ENCODE peak calls at places on chromosomes 12 and 14, in five cellular contexts. One of them, this sample, is unnamed.

GRCh38 chr12:122688291-122688690 is 14.9 kb downstream of the HCAR2 start:
- DNase-seq in ovary: no peak
- DNase-seq in mammary epithelial cell: no peak
- DNase-seq in fibroblast of lung: no peak
- DNase-seq in A549: no peak
- DNase-seq in this sample: no peak

GRCh38 chr14:80587096-80587724 is 354.3 kb downstream of the CEP128 start:
- DNase-seq in mammary epithelial cell: peak; percentile 49
- DNase-seq in fibroblast of lung: peak; percentile 69
- DNase-seq in A549: no peak
- DNase-seq in ovary: no peak
- DNase-seq in this sample: peak; percentile 6

GRCh38 chr12:14871886-14872285 is 13.8 kb downstream of the MGP start:
- DNase-seq in ovary: no peak
- DNase-seq in mammary epithelial cell: no peak
- DNase-seq in fibroblast of lung: no peak
- DNase-seq in A549: no peak
- DNase-seq in this sample: no peak

GRCh38 chr14:26412421-26412820 is 185.4 kb downstream of the NOVA1 start:
- DNase-seq in A549: no peak
- DNase-seq in ovary: no peak
- DNase-seq in mammary epithelial cell: no peak
- DNase-seq in fibroblast of lung: no peak
- DNase-seq in this sample: no peak

GRCh38 chr12:109277899-109278762 is 31.0 kb downstream of the FOXN4 start:
- DNase-seq in mammary epithelial cell: peak; percentile 3
- DNase-seq in A549: peak; percentile 30
- DNase-seq in fibroblast of lung: peak; percentile 41
- DNase-seq in ovary: peak; percentile 47
- DNase-seq in this sample: peak; percentile 14

GRCh38 chr12:52148541-52149181 is 43.2 kb downstream of the KRT80 start:
- DNase-seq in fibroblast of lung: no peak
- DNase-seq in ovary: no peak
- DNase-seq in A549: peak; percentile 83
- DNase-seq in mammary epithelial cell: peak; percentile 95
- DNase-seq in this sample: peak; percentile 87

GRCh38 chr14:75884198-75884611 is 97.6 kb downstream of the TGFB3 start:
- DNase-seq in mammary epithelial cell: peak; percentile 46
- DNase-seq in ovary: no peak
- DNase-seq in fibroblast of lung: peak; percentile 84
- DNase-seq in A549: no peak
- DNase-seq in this sample: no peak

GRCh38 chr14:20332946-20333782 is at the start of gene CCNB1IP1:
- DNase-seq in ovary: peak; percentile 78
- DNase-seq in A549: peak; percentile 95
- DNase-seq in fibroblast of lung: peak; percentile 95
- DNase-seq in mammary epithelial cell: peak; percentile 89
- DNase-seq in this sample: peak; percentile 98

GRCh38 chr12:127619869-127620769 is 646.9 kb upstream of the TMEM132C start:
- DNase-seq in fibroblast of lung: no peak
- DNase-seq in ovary: no peak
- DNase-seq in A549: no peak
- DNase-seq in mammary epithelial cell: no peak
- DNase-seq in this sample: no peak

GRCh38 chr12:6378709-6379427 is 3.5 kb upstream of the SCNN1A start:
- DNase-seq in A549: no peak
- DNase-seq in fibroblast of lung: peak; percentile 17
- DNase-seq in mammary epithelial cell: no peak
- DNase-seq in ovary: no peak
- DNase-seq in this sample: no peak
- H3K27ac ChIP-seq in A549: peak overlapping the region; percentile 62
- H3K27ac ChIP-seq in fibroblast of lung: no peak overlapping the region
- H3K27ac ChIP-seq in mammary epithelial cell: no peak overlapping the region
- H3K27ac ChIP-seq in ovary: no peak overlapping the region
- H3K27ac ChIP-seq in this sample: peak overlapping the region; percentile 99

GRCh38 chr14:78967111-78967809 is 797.1 kb downstream of the NRXN3 start:
- DNase-seq in ovary: no peak
- DNase-seq in A549: no peak
- DNase-seq in fibroblast of lung: no peak
- DNase-seq in mammary epithelial cell: no peak
- DNase-seq in this sample: no peak
- TF ChIP-seq CTCF in ovary: no peak
- TF ChIP-seq CTCF in A549: no peak
- TF ChIP-seq CTCF in fibroblast of lung: no peak
- TF ChIP-seq CTCF in mammary epithelial cell: no peak
- TF ChIP-seq CTCF in this sample: no peak

DNA sequence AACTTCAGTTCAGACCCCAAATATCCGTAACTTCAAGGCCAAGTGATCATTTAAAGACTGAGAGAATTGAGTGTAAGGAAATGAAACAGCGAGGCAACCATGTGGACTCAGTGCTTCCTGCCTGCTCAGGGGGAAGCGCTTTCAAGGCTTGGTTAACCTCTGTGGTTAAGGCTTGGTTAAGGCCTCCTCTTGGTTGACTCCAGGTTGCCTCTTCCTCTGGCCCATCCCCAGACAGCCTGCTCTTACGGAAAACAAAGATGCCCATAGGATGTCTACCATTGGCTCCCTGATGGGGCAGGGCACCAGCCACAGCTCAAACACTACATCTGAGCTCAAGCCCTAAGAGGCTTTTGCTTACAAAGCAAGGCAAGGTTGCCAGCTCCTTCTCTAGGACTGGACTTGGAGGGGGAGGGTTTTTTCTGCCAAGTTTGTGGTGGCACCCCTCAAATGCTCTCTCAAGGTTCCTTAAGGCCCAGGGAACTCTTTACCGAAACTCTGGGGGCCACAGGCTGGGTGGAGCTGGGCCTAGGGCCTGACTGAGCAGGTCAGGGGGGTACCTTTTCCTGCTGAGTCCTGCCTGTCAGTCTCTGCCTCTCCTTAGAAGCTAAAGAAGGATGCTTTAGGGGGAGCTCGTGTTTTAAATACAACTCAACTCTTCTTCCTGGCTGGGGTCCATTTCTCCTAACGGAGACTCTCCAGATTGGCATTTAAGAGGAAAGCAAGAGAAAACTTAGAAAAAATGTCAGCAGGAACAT is 13.7 kb downstream of the COL2A1 start:
- DNase-seq in ovary: peak; percentile 6
- DNase-seq in mammary epithelial cell: no peak
- DNase-seq in fibroblast of lung: peak; percentile 44
- DNase-seq in A549: no peak
- DNase-seq in this sample: no peak
- H3K27ac ChIP-seq in ovary: no peak overlapping the region
- H3K27ac ChIP-seq in mammary epithelial cell: no peak overlapping the region
- H3K27ac ChIP-seq in fibroblast of lung: no peak overlapping the region
- H3K27ac ChIP-seq in A549: no peak overlapping the region
- H3K27ac ChIP-seq in this sample: no peak overlapping the region

DNA sequence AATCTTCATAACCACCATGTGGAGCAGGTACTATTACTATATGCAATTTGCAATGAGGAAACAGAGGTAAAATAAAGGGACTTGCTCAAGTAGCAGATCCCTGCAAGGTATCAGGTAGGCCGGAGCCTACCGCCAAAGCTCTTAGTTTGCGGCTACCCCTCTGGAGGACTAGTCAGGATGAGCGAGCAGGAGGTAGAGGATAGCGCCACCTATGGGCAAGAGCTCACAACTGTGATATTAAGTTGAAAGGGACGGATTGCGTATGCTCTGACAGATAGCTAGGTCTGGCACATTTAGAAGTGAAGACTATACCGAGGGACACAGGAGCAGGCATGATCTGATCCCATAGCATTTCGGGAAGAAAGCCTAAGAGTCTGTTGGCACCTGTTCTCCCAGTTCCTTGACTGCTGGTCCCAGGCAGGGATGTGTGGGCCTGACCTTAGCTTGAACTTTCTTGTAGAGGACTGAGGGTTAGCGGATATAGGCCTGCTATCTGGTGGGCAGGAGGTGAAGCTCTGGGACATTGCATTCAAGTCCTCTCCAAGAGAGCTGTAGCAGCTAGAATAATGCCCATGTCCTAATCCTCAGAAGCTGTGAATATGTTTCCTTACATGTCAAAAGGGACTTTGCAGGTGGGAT is 48.0 kb downstream of the SLC17A8 start:
- DNase-seq in A549: no peak
- DNase-seq in mammary epithelial cell: peak; percentile 10
- DNase-seq in fibroblast of lung: peak; percentile 50
- DNase-seq in ovary: no peak
- DNase-seq in this sample: peak; percentile 13
- TF ChIP-seq CTCF in A549: peak; percentile 14
- TF ChIP-seq CTCF in mammary epithelial cell: peak; percentile 33
- TF ChIP-seq CTCF in fibroblast of lung: peak; percentile 29
- TF ChIP-seq CTCF in ovary: no peak
- TF ChIP-seq CTCF in this sample: peak; percentile 2

GRCh38 chr12:42854826-42855225 is 265.3 kb upstream of the PRICKLE1 start:
- DNase-seq in A549: no peak
- DNase-seq in mammary epithelial cell: no peak
- DNase-seq in fibroblast of lung: no peak
- DNase-seq in ovary: no peak
- DNase-seq in this sample: no peak
- H3K27ac ChIP-seq in A549: no peak overlapping the region
- H3K27ac ChIP-seq in mammary epithelial cell: no peak overlapping the region
- H3K27ac ChIP-seq in fibroblast of lung: no peak overlapping the region
- H3K27ac ChIP-seq in ovary: no peak overlapping the region
- H3K27ac ChIP-seq in this sample: no peak overlapping the region

This sample was measured in RWPE1.